ENCODE peak calls at places on chromosomes 1 and 21, in nine cellular contexts. One of them, this sample, is unnamed.

GRCh38 chr1:241639653-241640148 is 468 bp downstream of the CHML start:
- DNase-seq in glutamatergic neuron: peak; percentile 49
- DNase-seq in A549: peak; percentile 67
- DNase-seq in H7: peak; percentile 71
- DNase-seq in stimulated activated naive CD4-positive, alpha-beta T cell: peak; percentile 40
- DNase-seq in Right ventricle myocardium superior: peak; percentile 50
- DNase-seq in NCI-H2171 treated with DMSO at 0.1 percent for 48 hours: peak; percentile 63
- DNase-seq in NCI-H1694: no peak
- DNase-seq in SIG-M5: no peak
- DNase-seq in this sample: no peak

GRCh38 chr21:31941694-31942093 is 68.9 kb downstream of the HUNK start:
- DNase-seq in glutamatergic neuron: no peak
- DNase-seq in A549: no peak
- DNase-seq in H7: no peak
- DNase-seq in stimulated activated naive CD4-positive, alpha-beta T cell: no peak
- DNase-seq in Right ventricle myocardium superior: no peak
- DNase-seq in NCI-H2171 treated with DMSO at 0.1 percent for 48 hours: no peak
- DNase-seq in NCI-H1694: no peak
- DNase-seq in SIG-M5: no peak
- DNase-seq in this sample: no peak

GRCh38 chr1:15201849-15202551 is 45.0 kb upstream of the FHAD1 start:
- DNase-seq in glutamatergic neuron: no peak
- DNase-seq in A549: peak; percentile 73
- DNase-seq in H7: no peak
- DNase-seq in stimulated activated naive CD4-positive, alpha-beta T cell: no peak
- DNase-seq in Right ventricle myocardium superior: no peak
- DNase-seq in NCI-H2171 treated with DMSO at 0.1 percent for 48 hours: no peak
- DNase-seq in NCI-H1694: no peak
- DNase-seq in SIG-M5: no peak
- DNase-seq in this sample: peak; percentile 90

GRCh38 chr1:180415985-180416633 is 86.3 kb downstream of the ACBD6 start:
- DNase-seq in glutamatergic neuron: no peak
- DNase-seq in A549: peak; percentile 53
- DNase-seq in H7: peak; percentile 42
- DNase-seq in stimulated activated naive CD4-positive, alpha-beta T cell: no peak
- DNase-seq in Right ventricle myocardium superior: no peak
- DNase-seq in NCI-H2171 treated with DMSO at 0.1 percent for 48 hours: peak; percentile 79
- DNase-seq in NCI-H1694: peak; percentile 68
- DNase-seq in SIG-M5: no peak
- DNase-seq in this sample: no peak

GRCh38 chr1:86375688-86376087 is 20.4 kb downstream of the ODF2L start:
- DNase-seq in glutamatergic neuron: no peak
- DNase-seq in A549: no peak
- DNase-seq in H7: no peak
- DNase-seq in stimulated activated naive CD4-positive, alpha-beta T cell: no peak
- DNase-seq in Right ventricle myocardium superior: no peak
- DNase-seq in NCI-H2171 treated with DMSO at 0.1 percent for 48 hours: no peak
- DNase-seq in NCI-H1694: no peak
- DNase-seq in SIG-M5: no peak
- DNase-seq in this sample: no peak

GRCh38 chr1:36602189-36602588 is 119.5 kb upstream of the CSF3R start:
- DNase-seq in glutamatergic neuron: no peak
- DNase-seq in A549: no peak
- DNase-seq in H7: no peak
- DNase-seq in stimulated activated naive CD4-positive, alpha-beta T cell: no peak
- DNase-seq in Right ventricle myocardium superior: no peak
- DNase-seq in NCI-H2171 treated with DMSO at 0.1 percent for 48 hours: no peak
- DNase-seq in NCI-H1694: no peak
- DNase-seq in SIG-M5: no peak
- DNase-seq in this sample: no peak

GRCh38 chr1:78619803-78620579 is at the start of gene IFI44L:
- DNase-seq in glutamatergic neuron: no peak
- DNase-seq in A549: no peak
- DNase-seq in H7: no peak
- DNase-seq in stimulated activated naive CD4-positive, alpha-beta T cell: peak; percentile 50
- DNase-seq in Right ventricle myocardium superior: no peak
- DNase-seq in NCI-H2171 treated with DMSO at 0.1 percent for 48 hours: no peak
- DNase-seq in NCI-H1694: no peak
- DNase-seq in SIG-M5: no peak
- DNase-seq in this sample: peak; percentile 15

GRCh38 chr1:29991025-29991424 is 732.4 kb downstream of the MATN1 start:
- DNase-seq in glutamatergic neuron: no peak
- DNase-seq in A549: no peak
- DNase-seq in H7: peak; percentile 91
- DNase-seq in stimulated activated naive CD4-positive, alpha-beta T cell: no peak
- DNase-seq in Right ventricle myocardium superior: no peak
- DNase-seq in NCI-H2171 treated with DMSO at 0.1 percent for 48 hours: no peak
- DNase-seq in NCI-H1694: no peak
- DNase-seq in SIG-M5: no peak
- DNase-seq in this sample: peak; percentile 54

GRCh38 chr21:45454924-45455315 is 50.0 kb downstream of the COL18A1 start:
- DNase-seq in glutamatergic neuron: peak; percentile 11
- DNase-seq in A549: no peak
- DNase-seq in H7: no peak
- DNase-seq in stimulated activated naive CD4-positive, alpha-beta T cell: no peak
- DNase-seq in Right ventricle myocardium superior: peak; percentile 50
- DNase-seq in NCI-H2171 treated with DMSO at 0.1 percent for 48 hours: no peak
- DNase-seq in NCI-H1694: no peak
- DNase-seq in SIG-M5: no peak
- DNase-seq in this sample: no peak

GRCh38 chr1:66242646-66243547 is 291.1 kb upstream of the SGIP1 start:
- DNase-seq in glutamatergic neuron: peak; percentile 90
- DNase-seq in A549: peak; percentile 91
- DNase-seq in H7: peak; percentile 59
- DNase-seq in stimulated activated naive CD4-positive, alpha-beta T cell: peak; percentile 68
- DNase-seq in Right ventricle myocardium superior: peak; percentile 89
- DNase-seq in NCI-H2171 treated with DMSO at 0.1 percent for 48 hours: peak; percentile 86
- DNase-seq in NCI-H1694: peak; percentile 88
- DNase-seq in SIG-M5: no peak
- DNase-seq in this sample: peak; percentile 84

GRCh38 chr1:182699673-182700350 is 15.4 kb upstream of the RGS8 start:
- DNase-seq in glutamatergic neuron: peak; percentile 85
- DNase-seq in A549: no peak
- DNase-seq in H7: peak; percentile 83
- DNase-seq in stimulated activated naive CD4-positive, alpha-beta T cell: no peak
- DNase-seq in Right ventricle myocardium superior: peak; percentile 45
- DNase-seq in NCI-H2171 treated with DMSO at 0.1 percent for 48 hours: peak; percentile 99
- DNase-seq in NCI-H1694: peak; percentile 96
- DNase-seq in SIG-M5: no peak
- DNase-seq in this sample: peak; percentile 11

GRCh38 chr21:32476661-32477423 is 64.3 kb downstream of the EVA1C start:
- DNase-seq in glutamatergic neuron: no peak
- DNase-seq in A549: no peak
- DNase-seq in H7: no peak
- DNase-seq in stimulated activated naive CD4-positive, alpha-beta T cell: no peak
- DNase-seq in Right ventricle myocardium superior: no peak
- DNase-seq in NCI-H2171 treated with DMSO at 0.1 percent for 48 hours: no peak
- DNase-seq in NCI-H1694: no peak
- DNase-seq in SIG-M5: no peak
- DNase-seq in this sample: no peak

GRCh38 chr1:161725888-161726630 is 4.7 kb downstream of the FCRLB start:
- DNase-seq in glutamatergic neuron: peak; percentile 57
- DNase-seq in A549: peak; percentile 60
- DNase-seq in H7: peak; percentile 72
- DNase-seq in stimulated activated naive CD4-positive, alpha-beta T cell: peak; percentile 52
- DNase-seq in Right ventricle myocardium superior: peak; percentile 75
- DNase-seq in NCI-H2171 treated with DMSO at 0.1 percent for 48 hours: peak; percentile 34
- DNase-seq in NCI-H1694: peak; percentile 21
- DNase-seq in SIG-M5: no peak
- DNase-seq in this sample: peak; percentile 60

GRCh38 chr21:26061437-26061836 is 109.1 kb downstream of the APP start:
- DNase-seq in glutamatergic neuron: no peak
- DNase-seq in A549: no peak
- DNase-seq in H7: no peak
- DNase-seq in stimulated activated naive CD4-positive, alpha-beta T cell: no peak
- DNase-seq in Right ventricle myocardium superior: no peak
- DNase-seq in NCI-H2171 treated with DMSO at 0.1 percent for 48 hours: peak; percentile 60
- DNase-seq in NCI-H1694: peak; percentile 39
- DNase-seq in SIG-M5: no peak
- DNase-seq in this sample: peak; percentile 44

GRCh38 chr1:99600782-99601181 is 45.1 kb upstream of the PALMD start:
- DNase-seq in glutamatergic neuron: no peak
- DNase-seq in A549: peak; percentile 16
- DNase-seq in H7: no peak
- DNase-seq in stimulated activated naive CD4-positive, alpha-beta T cell: no peak
- DNase-seq in Right ventricle myocardium superior: no peak
- DNase-seq in NCI-H2171 treated with DMSO at 0.1 percent for 48 hours: no peak
- DNase-seq in NCI-H1694: no peak
- DNase-seq in SIG-M5: no peak
- DNase-seq in this sample: no peak

GRCh38 chr1:116255486-116255885 is 117.6 kb upstream of the ATP1A1 start:
- DNase-seq in glutamatergic neuron: no peak
- DNase-seq in A549: no peak
- DNase-seq in H7: no peak
- DNase-seq in stimulated activated naive CD4-positive, alpha-beta T cell: no peak
- DNase-seq in Right ventricle myocardium superior: no peak
- DNase-seq in NCI-H2171 treated with DMSO at 0.1 percent for 48 hours: peak; percentile 93
- DNase-seq in NCI-H1694: no peak
- DNase-seq in SIG-M5: no peak
- DNase-seq in this sample: no peak

GRCh38 chr1:220685879-220686278 is 4.3 kb upstream of the C1orf115 start:
- DNase-seq in glutamatergic neuron: no peak
- DNase-seq in A549: peak; percentile 53
- DNase-seq in H7: no peak
- DNase-seq in stimulated activated naive CD4-positive, alpha-beta T cell: no peak
- DNase-seq in Right ventricle myocardium superior: no peak
- DNase-seq in NCI-H2171 treated with DMSO at 0.1 percent for 48 hours: no peak
- DNase-seq in NCI-H1694: no peak
- DNase-seq in SIG-M5: no peak
- DNase-seq in this sample: no peak

GRCh38 chr1:59730759-59731478 is 83.8 kb upstream of the HOOK1 start:
- DNase-seq in glutamatergic neuron: no peak
- DNase-seq in A549: peak; percentile 78
- DNase-seq in H7: no peak
- DNase-seq in stimulated activated naive CD4-positive, alpha-beta T cell: no peak
- DNase-seq in Right ventricle myocardium superior: peak; percentile 74
- DNase-seq in NCI-H2171 treated with DMSO at 0.1 percent for 48 hours: no peak
- DNase-seq in NCI-H1694: no peak
- DNase-seq in SIG-M5: no peak
- DNase-seq in this sample: peak; percentile 76

GRCh38 chr1:51648180-51649109 is 31.6 kb downstream of the OSBPL9 start:
- DNase-seq in glutamatergic neuron: no peak
- DNase-seq in A549: peak; percentile 56
- DNase-seq in H7: peak; percentile 8
- DNase-seq in stimulated activated naive CD4-positive, alpha-beta T cell: no peak
- DNase-seq in Right ventricle myocardium superior: no peak
- DNase-seq in NCI-H2171 treated with DMSO at 0.1 percent for 48 hours: no peak
- DNase-seq in NCI-H1694: no peak
- DNase-seq in SIG-M5: no peak
- DNase-seq in this sample: peak; percentile 24

GRCh38 chr1:175116903-175117302 is 49.3 kb downstream of the TNN start:
- DNase-seq in glutamatergic neuron: no peak
- DNase-seq in A549: no peak
- DNase-seq in H7: no peak
- DNase-seq in stimulated activated naive CD4-positive, alpha-beta T cell: no peak
- DNase-seq in Right ventricle myocardium superior: no peak
- DNase-seq in NCI-H2171 treated with DMSO at 0.1 percent for 48 hours: no peak
- DNase-seq in NCI-H1694: no peak
- DNase-seq in SIG-M5: no peak
- DNase-seq in this sample: no peak

GRCh38 chr1:211517006-211517405 is 25.0 kb upstream of the RD3 start:
- DNase-seq in glutamatergic neuron: no peak
- DNase-seq in A549: peak; percentile 32
- DNase-seq in H7: peak; percentile 68
- DNase-seq in stimulated activated naive CD4-positive, alpha-beta T cell: no peak
- DNase-seq in Right ventricle myocardium superior: no peak
- DNase-seq in NCI-H2171 treated with DMSO at 0.1 percent for 48 hours: peak; percentile 59
- DNase-seq in NCI-H1694: no peak
- DNase-seq in SIG-M5: no peak
- DNase-seq in this sample: no peak

GRCh38 chr1:197799271-197799670 is 24.0 kb upstream of the DENND1B start:
- DNase-seq in glutamatergic neuron: no peak
- DNase-seq in A549: peak; percentile 20
- DNase-seq in H7: no peak
- DNase-seq in stimulated activated naive CD4-positive, alpha-beta T cell: no peak
- DNase-seq in Right ventricle myocardium superior: no peak
- DNase-seq in NCI-H2171 treated with DMSO at 0.1 percent for 48 hours: no peak
- DNase-seq in NCI-H1694: no peak
- DNase-seq in SIG-M5: no peak
- DNase-seq in this sample: no peak

GRCh38 chr21:18041012-18041411 is 203.6 kb upstream of the CHODL start:
- DNase-seq in glutamatergic neuron: no peak
- DNase-seq in A549: peak; percentile 0
- DNase-seq in H7: peak; percentile 1
- DNase-seq in stimulated activated naive CD4-positive, alpha-beta T cell: no peak
- DNase-seq in Right ventricle myocardium superior: no peak
- DNase-seq in NCI-H2171 treated with DMSO at 0.1 percent for 48 hours: peak; percentile 77
- DNase-seq in NCI-H1694: peak; percentile 66
- DNase-seq in SIG-M5: no peak
- DNase-seq in this sample: no peak

GRCh38 chr1:165376041-165376810 is 19.7 kb upstream of the LMX1A start:
- DNase-seq in glutamatergic neuron: peak; percentile 60
- DNase-seq in A549: no peak
- DNase-seq in H7: peak; percentile 90
- DNase-seq in stimulated activated naive CD4-positive, alpha-beta T cell: peak; percentile 4
- DNase-seq in Right ventricle myocardium superior: peak; percentile 92
- DNase-seq in NCI-H2171 treated with DMSO at 0.1 percent for 48 hours: no peak
- DNase-seq in NCI-H1694: no peak
- DNase-seq in SIG-M5: no peak
- DNase-seq in this sample: peak; percentile 48

GRCh38 chr1:207867136-207868081 is 43.5 kb downstream of the CD34 start:
- DNase-seq in glutamatergic neuron: no peak
- DNase-seq in A549: no peak
- DNase-seq in H7: peak; percentile 42
- DNase-seq in stimulated activated naive CD4-positive, alpha-beta T cell: peak; percentile 50
- DNase-seq in Right ventricle myocardium superior: peak; percentile 78
- DNase-seq in NCI-H2171 treated with DMSO at 0.1 percent for 48 hours: no peak
- DNase-seq in NCI-H1694: no peak
- DNase-seq in SIG-M5: no peak
- DNase-seq in this sample: peak; percentile 45

GRCh38 chr1:178593526-178593925 is 80.6 kb downstream of the TEX35 start:
- DNase-seq in glutamatergic neuron: no peak
- DNase-seq in A549: no peak
- DNase-seq in H7: no peak
- DNase-seq in stimulated activated naive CD4-positive, alpha-beta T cell: no peak
- DNase-seq in Right ventricle myocardium superior: no peak
- DNase-seq in NCI-H2171 treated with DMSO at 0.1 percent for 48 hours: no peak
- DNase-seq in NCI-H1694: no peak
- DNase-seq in SIG-M5: no peak
- DNase-seq in this sample: no peak

GRCh38 chr1:183180634-183181056 is 5.4 kb upstream of the LAMC2 start:
- DNase-seq in glutamatergic neuron: no peak
- DNase-seq in A549: peak; percentile 95
- DNase-seq in H7: no peak
- DNase-seq in stimulated activated naive CD4-positive, alpha-beta T cell: no peak
- DNase-seq in Right ventricle myocardium superior: peak; percentile 64
- DNase-seq in NCI-H2171 treated with DMSO at 0.1 percent for 48 hours: no peak
- DNase-seq in NCI-H1694: no peak
- DNase-seq in SIG-M5: no peak
- DNase-seq in this sample: peak; percentile 64

GRCh38 chr1:171251042-171251740 is 2.9 kb downstream of the FMO1 start:
- DNase-seq in glutamatergic neuron: peak; percentile 25
- DNase-seq in A549: no peak
- DNase-seq in H7: peak; percentile 36
- DNase-seq in stimulated activated naive CD4-positive, alpha-beta T cell: no peak
- DNase-seq in Right ventricle myocardium superior: no peak
- DNase-seq in NCI-H2171 treated with DMSO at 0.1 percent for 48 hours: no peak
- DNase-seq in NCI-H1694: no peak
- DNase-seq in SIG-M5: no peak
- DNase-seq in this sample: peak; percentile 55

GRCh38 chr1:199057284-199057683 is 418.4 kb downstream of the PTPRC start:
- DNase-seq in glutamatergic neuron: no peak
- DNase-seq in A549: no peak
- DNase-seq in H7: no peak
- DNase-seq in stimulated activated naive CD4-positive, alpha-beta T cell: no peak
- DNase-seq in Right ventricle myocardium superior: no peak
- DNase-seq in NCI-H2171 treated with DMSO at 0.1 percent for 48 hours: no peak
- DNase-seq in NCI-H1694: no peak
- DNase-seq in SIG-M5: no peak
- DNase-seq in this sample: no peak

GRCh38 chr1:3924871-3925655 is 25.0 kb upstream of the C1orf174 start:
- DNase-seq in glutamatergic neuron: no peak
- DNase-seq in A549: no peak
- DNase-seq in H7: no peak
- DNase-seq in stimulated activated naive CD4-positive, alpha-beta T cell: no peak
- DNase-seq in Right ventricle myocardium superior: peak; percentile 25
- DNase-seq in NCI-H2171 treated with DMSO at 0.1 percent for 48 hours: peak; percentile 99
- DNase-seq in NCI-H1694: peak; percentile 53
- DNase-seq in SIG-M5: no peak
- DNase-seq in this sample: no peak

GRCh38 chr21:46056450-46056903 is 41.4 kb upstream of the COL6A2 start:
- DNase-seq in glutamatergic neuron: no peak
- DNase-seq in A549: no peak
- DNase-seq in H7: no peak
- DNase-seq in stimulated activated naive CD4-positive, alpha-beta T cell: no peak
- DNase-seq in Right ventricle myocardium superior: peak; percentile 93
- DNase-seq in NCI-H2171 treated with DMSO at 0.1 percent for 48 hours: no peak
- DNase-seq in NCI-H1694: no peak
- DNase-seq in SIG-M5: no peak
- DNase-seq in this sample: peak; percentile 49

This sample was measured in body of pancreas.